ENCODE peak calls at places on chromosomes 6 and 20, in four cellular contexts. L, Z, C and A are unnamed samples. For H3K27me3, the result is how much of the 10 kb centered on the place peaks cover.

GRCh38 chr6:7235712-7236311 is 77.2 kb downstream of the SSR1 start:
- DNase-seq in L (no peak), Z (no peak), C (no peak), A (no peak)

GRCh38 chr6:43086022-43086658 is 10.0 kb downstream of the PTK7 start:
- DNase-seq in L (peak), Z (no peak), C (no peak), A (peak)

GRCh38 chr6:100657678-100658330 is 193.1 kb upstream of the SIM1 start:
- DNase-seq in L (no peak), Z (peak), C (no peak), A (peak)

GRCh38 chr6:28710466-28711191 is 184.9 kb downstream of the GPX5 start:
- DNase-seq in L (no peak), Z (no peak), C (no peak), A (peak)

GRCh38 chr6:89997456-89998445 is 103.5 kb downstream of the GJA10 start:
- DNase-seq in L (no peak), Z (no peak), C (no peak), A (no peak)

GRCh38 chr20:18174906-18175683 is 37.4 kb downstream of the KAT14 start:
- DNase-seq in L (no peak), Z (no peak), C (no peak), A (no peak)

GRCh38 chr20:9460518-9460917 is 53.9 kb upstream of the LAMP5 start:
- DNase-seq in L (no peak), Z (peak), C (no peak), A (no peak)

GRCh38 chr20:35845561-35845960 is 73.7 kb downstream of the PHF20 start:
- DNase-seq in L (no peak), Z (no peak), C (no peak), A (no peak)

GRCh38 chr20:37480915-37481314 is 40.1 kb upstream of the NNAT start:
- DNase-seq in L (no peak), Z (no peak), C (no peak), A (no peak)

GRCh38 chr6:170152111-170152926 is 138.6 kb downstream of the DLL1 start:
- DNase-seq in L (no peak), Z (peak), C (no peak), A (no peak)

GRCh38 chr20:57030611-57031600 is 235.5 kb downstream of the BMP7 start:
- DNase-seq in L (no peak), Z (no peak), C (no peak), A (no peak)

GRCh38 chr20:64256282-64256947 is 867 bp downstream of the PCMTD2 start:
- DNase-seq in L (no peak), Z (peak), C (no peak), A (no peak)

GRCh38 chr6:159313023-159313422 is 143.8 kb downstream of the FNDC1 start:
- DNase-seq in L (no peak), Z (no peak), C (no peak), A (no peak)

GRCh38 chr6:79048611-79049010 is 29.4 kb downstream of the PHIP start:
- DNase-seq in L (no peak), Z (peak), C (no peak), A (no peak)

GRCh38 chr6:96394727-96395126 is 126.9 kb upstream of the UFL1 start:
- DNase-seq in L (no peak), Z (no peak), C (no peak), A (no peak)

GRCh38 chr20:51368461-51369211 is 173.9 kb downstream of the NFATC2 start:
- DNase-seq in L (no peak), Z (no peak), C (no peak), A (no peak)

GRCh38 chr20:13187899-13188298 is 33.2 kb upstream of the ISM1 start:
- DNase-seq in L (no peak), Z (no peak), C (no peak), A (no peak)

GRCh38 chr6:125095501-125096301 is 57.9 kb upstream of the TPD52L1 start:
- DNase-seq in L (no peak), Z (peak), C (peak), A (no peak)

DNA sequence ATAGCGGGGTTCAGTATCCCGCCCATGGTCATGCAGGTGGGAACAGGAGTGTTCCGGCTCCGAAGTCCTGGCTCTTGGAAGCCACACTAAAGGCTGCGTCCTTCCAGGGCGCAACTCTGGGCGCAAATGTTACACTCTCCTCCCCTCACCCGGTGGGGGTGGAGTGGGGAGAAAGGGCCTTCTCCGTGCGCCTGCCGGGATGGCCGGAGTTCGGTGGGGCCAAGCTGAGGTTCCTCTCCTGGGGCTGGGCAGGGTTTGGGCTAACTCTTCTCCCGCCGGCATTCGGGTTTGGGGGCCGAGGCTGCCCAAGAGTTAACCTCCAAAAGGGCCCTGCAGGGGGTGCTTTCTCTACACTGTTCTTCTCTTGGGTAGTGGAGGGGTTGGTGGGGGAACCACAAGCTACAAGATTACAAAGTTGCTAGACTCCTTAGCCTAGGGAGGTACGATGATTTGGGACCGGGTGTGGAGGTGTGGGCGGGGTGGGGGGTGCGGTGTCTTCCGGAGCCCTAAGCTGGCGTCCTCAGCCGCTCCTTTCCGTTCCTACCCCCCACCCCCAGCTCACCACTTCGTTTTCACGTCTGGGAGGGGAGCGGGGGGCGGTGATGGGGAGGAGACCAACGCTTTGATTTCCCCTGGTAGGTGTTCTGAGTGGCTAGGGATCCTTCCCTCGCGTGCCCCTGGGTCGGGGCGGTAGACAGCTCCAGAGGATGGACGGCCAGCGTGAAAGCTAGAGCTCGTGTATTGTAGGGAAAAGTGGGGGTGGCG is 12.3 kb downstream of the NRN1 start:
- DNase-seq in L (no peak), Z (no peak), C (no peak), A (no peak)
- TF ChIP-seq CTCF in L (no peak), Z (no peak), C (no peak), A (peak)

GRCh38 chr6:41036601-41037000 is 2.4 kb downstream of the UNC5CL start:
- DNase-seq in L (no peak), Z (no peak), C (no peak), A (no peak)

GRCh38 chr6:41039060-41039998 is at the start of gene UNC5CL:
- DNase-seq in L (no peak), Z (peak), C (no peak), A (no peak)

GRCh38 chr6:41036188-41036587 is 2.8 kb downstream of the UNC5CL start:
- DNase-seq in L (no peak), Z (no peak), C (no peak), A (no peak)

GRCh38 chr6:41040101-41040910 is 1.3 kb upstream of the UNC5CL start:
- DNase-seq in L (no peak), Z (no peak), C (no peak), A (no peak)

GRCh38 chr6:41037107-41037900 is 1.7 kb downstream of the UNC5CL start:
- DNase-seq in L (no peak), Z (no peak), C (no peak), A (no peak)
- H3K4me3 ChIP-seq in L (no peak), Z (no peak), C (no peak), A (no peak)

GRCh38 chr6:99617131-99617530 is 10.5 kb downstream of the PRDM13 start:
- DNase-seq in L (no peak), Z (no peak), C (no peak), A (no peak)

GRCh38 chr6:99613705-99614429 is 7.2 kb downstream of the PRDM13 start:
- DNase-seq in L (no peak), Z (no peak), C (no peak), A (peak)

GRCh38 chr6:99618649-99619408 is 12.2 kb downstream of the PRDM13 start:
- DNase-seq in L (no peak), Z (no peak), C (no peak), A (no peak)

GRCh38 chr6:99614430-99615161 is 8.0 kb downstream of the PRDM13 start:
- DNase-seq in L (no peak), Z (no peak), C (no peak), A (peak)

GRCh38 chr6:99619409-99619762 is 12.8 kb downstream of the PRDM13 start:
- DNase-seq in L (no peak), Z (no peak), C (no peak), A (no peak)
- H3K27me3 ChIP-seq in L (under half), Z (under half), C (half or more), A (under half)

DNA sequence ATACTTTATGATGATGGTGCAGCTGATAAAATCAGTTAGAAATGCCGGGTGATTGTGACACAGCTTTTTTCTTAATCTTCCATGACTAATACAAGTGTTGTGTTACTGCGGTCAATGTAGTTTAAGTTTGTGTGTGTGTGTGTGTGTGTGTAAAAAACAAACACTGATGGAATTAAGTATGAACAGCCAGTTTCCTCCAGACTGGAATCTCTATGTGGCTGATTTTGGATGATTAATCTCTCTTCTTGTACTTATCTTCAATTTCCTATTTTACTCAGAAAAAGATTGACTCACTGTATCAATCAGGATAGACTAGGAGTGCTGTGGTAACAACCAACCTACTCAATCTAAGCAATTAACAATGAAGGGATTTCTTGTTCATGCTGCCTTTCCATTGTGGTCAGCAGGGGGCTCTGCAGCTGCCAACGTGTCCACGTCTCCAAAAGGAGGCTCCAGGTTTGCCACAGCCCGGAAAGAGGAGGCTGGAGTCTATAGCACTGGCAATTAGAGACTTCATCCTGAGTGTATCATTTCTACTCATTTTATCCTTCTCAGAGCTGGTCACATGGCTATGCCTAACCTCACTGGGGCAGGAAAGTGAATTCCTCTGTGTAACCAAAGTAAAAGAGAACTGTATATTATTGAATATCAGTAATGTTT is 107.7 kb downstream of the CD109 start:
- DNase-seq in L (no peak), Z (peak), C (peak), A (no peak)
- TF ChIP-seq CTCF in L (peak), Z (peak), C (peak), A (peak)

DNA sequence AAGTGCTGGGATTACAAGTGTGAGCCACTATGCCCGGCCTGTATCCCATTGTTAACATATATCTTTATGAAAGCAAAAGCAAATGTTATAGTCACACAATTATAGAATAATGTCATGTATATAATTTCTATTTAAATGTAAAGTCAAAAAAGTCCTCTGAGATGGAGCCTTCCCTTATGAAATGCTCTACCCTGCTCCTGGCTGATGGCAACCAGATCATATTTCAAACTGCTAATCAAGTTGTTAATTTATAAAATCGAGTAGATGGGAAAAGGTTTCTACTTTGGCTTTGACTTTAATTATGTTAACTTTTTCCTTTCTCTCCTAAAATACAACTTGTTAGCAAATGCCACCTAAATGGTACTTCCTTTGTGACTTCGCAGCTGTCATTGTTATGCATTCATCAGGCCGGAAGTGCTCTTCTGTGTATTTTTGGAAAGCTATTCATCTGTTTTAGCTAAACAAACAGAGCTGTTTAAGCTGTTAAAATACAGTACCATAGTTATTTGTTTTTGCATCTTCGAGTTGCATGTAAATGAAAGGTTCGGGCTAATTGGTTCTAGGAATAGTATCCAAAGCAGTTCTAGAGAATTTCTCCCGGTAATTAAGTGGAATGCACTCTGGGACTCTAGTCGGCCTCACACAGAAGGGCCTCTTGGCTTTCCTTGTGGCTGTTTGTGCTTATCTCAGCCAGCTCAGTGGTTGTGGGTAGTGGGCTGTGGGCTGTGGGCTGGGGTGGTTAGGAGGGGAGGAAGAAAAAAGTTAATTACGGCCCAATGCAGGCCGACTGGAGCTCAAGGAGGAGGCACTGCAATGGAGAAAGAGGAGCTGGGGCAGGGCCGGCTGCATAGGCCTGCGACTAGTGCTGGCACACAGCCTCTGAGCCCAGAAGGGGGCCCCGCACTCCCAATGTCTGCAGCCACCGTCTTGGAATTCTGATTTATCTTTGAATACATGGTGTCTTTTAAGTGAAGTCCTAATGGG is 34.8 kb downstream of the SLC35D3 start:
- DNase-seq in L (no peak), Z (no peak), C (no peak), A (no peak)
- H3K4me3 ChIP-seq in L (no peak), Z (no peak), C (no peak), A (no peak)

GRCh38 chr6:136994782-136995181 is 50.0 kb downstream of the IL20RA start:
- DNase-seq in L (no peak), Z (no peak), C (no peak), A (no peak)

GRCh38 chr6:136992113-136992512 is 52.7 kb downstream of the IL20RA start:
- DNase-seq in L (no peak), Z (no peak), C (no peak), A (no peak)

GRCh38 chr6:136990754-136991153 is 54.0 kb downstream of the IL20RA start:
- DNase-seq in L (no peak), Z (no peak), C (no peak), A (no peak)

GRCh38 chr6:136989591-136990578 is 54.9 kb downstream of the IL20RA start:
- DNase-seq in L (no peak), Z (no peak), C (no peak), A (no peak)

GRCh38 chr6:136991614-136992013 is 53.2 kb downstream of the IL20RA start:
- DNase-seq in L (no peak), Z (no peak), C (no peak), A (no peak)
- H3K27me3 ChIP-seq in L (under half), Z (under half), C (under half), A (under half)

GRCh38 chr6:20953019-20953418 is 418.8 kb downstream of the CDKAL1 start:
- DNase-seq in L (no peak), Z (peak), C (no peak), A (no peak)
- TF ChIP-seq CTCF in L (no peak), Z (peak), C (no peak), A (no peak)

GRCh38 chr20:63175031-63175895 is 40.7 kb downstream of the YTHDF1 start:
- DNase-seq in L (no peak), Z (no peak), C (no peak), A (no peak)

GRCh38 chr20:63173552-63174191 is 42.3 kb downstream of the YTHDF1 start:
- DNase-seq in L (no peak), Z (no peak), C (no peak), A (no peak)

GRCh38 chr20:63172726-63173125 is 43.2 kb downstream of the YTHDF1 start:
- DNase-seq in L (no peak), Z (no peak), C (no peak), A (no peak)

GRCh38 chr20:63176035-63176434 is 39.9 kb downstream of the YTHDF1 start:
- DNase-seq in L (no peak), Z (no peak), C (no peak), A (no peak)

DNA sequence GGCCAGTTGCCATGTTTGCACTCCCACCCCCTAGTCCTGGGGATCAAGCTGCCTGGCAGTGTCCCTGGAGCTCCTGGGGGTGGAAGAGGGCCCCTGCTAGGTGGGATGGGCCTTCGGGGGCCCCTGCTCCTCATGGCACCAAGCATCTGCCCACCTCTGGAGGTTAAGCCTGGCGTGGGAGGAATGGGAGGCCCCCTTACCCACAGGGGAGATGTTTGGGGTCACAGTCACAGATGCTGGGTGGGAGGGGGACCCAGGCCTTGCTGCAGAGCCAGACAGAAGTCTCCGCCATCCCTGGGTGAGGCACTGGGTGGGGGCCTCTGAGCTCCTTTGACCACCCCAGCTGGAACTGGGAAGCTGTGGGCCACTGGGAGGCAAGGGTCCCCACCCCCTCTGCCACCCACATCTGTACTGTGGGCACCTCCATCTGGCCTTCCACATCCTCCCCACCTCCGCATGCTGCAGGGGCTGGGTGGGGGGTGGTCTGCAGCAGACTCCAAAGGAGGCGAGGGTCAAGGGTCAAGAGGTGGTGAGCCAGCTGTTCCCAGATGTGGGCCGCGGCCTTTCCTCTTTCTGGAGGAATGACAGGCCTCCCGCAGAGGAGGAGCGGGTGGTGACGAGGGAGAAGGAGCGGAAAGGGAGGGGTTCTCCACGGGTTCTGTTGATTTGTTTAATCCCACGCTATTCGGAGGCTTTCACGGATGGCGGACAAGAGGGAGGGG is 41.5 kb downstream of the YTHDF1 start:
- DNase-seq in L (no peak), Z (no peak), C (no peak), A (no peak)
- H3K4me3 ChIP-seq in L (no peak), Z (no peak), C (no peak), A (no peak)

GRCh38 chr20:62766716-62767115 is 29.6 kb upstream of the MRGBP start:
- DNase-seq in L (no peak), Z (no peak), C (no peak), A (no peak)

GRCh38 chr20:62768815-62769287 is 27.4 kb upstream of the MRGBP start:
- DNase-seq in L (no peak), Z (peak), C (peak), A (no peak)

GRCh38 chr20:62770111-62770910 is 26.0 kb upstream of the MRGBP start:
- DNase-seq in L (no peak), Z (no peak), C (no peak), A (no peak)

GRCh38 chr20:62769346-62770071 is 26.8 kb upstream of the MRGBP start:
- DNase-seq in L (no peak), Z (no peak), C (no peak), A (no peak)

GRCh38 chr20:62768234-62768814 is 27.9 kb upstream of the MRGBP start:
- DNase-seq in L (no peak), Z (no peak), C (no peak), A (no peak)
- H3K27me3 ChIP-seq in L (under half), Z (under half), C (under half), A (under half)